ENCODE peak calls at places on chromosomes 1 and 21, in nine cellular contexts. N is iris pigment epithelial cell; A is frontal cortex; C is CD8-positive, alpha-beta T cell; I is tibial artery; T is AG09319; L is Daoy; Z is nucleus accumbens; G is BJ. Q is an unnamed sample.

GRCh38 chr21:41289431-41289830 is 27.2 kb upstream of the FAM3B start:
- DNase-seq in N (peak), A (no peak), C (no peak), I (no peak), T (no peak), L (no peak), Z (no peak), G (no peak), Q (no peak)

GRCh38 chr1:153612755-153613331 is at the start of gene S100A16:
- DNase-seq in N (peak), A (no peak), C (no peak), I (peak), T (peak), L (peak), Z (peak), G (no peak), Q (no peak)

GRCh38 chr1:91080650-91081049 is 58.8 kb upstream of the ZNF644 start:
- DNase-seq in N (no peak), A (no peak), C (no peak), I (no peak), T (no peak), L (peak), Z (no peak), G (no peak), Q (no peak)

GRCh38 chr1:6870571-6870970 is 85.3 kb downstream of the CAMTA1 start:
- DNase-seq in N (peak), A (no peak), C (no peak), I (no peak), T (no peak), L (no peak), Z (no peak), G (no peak), Q (no peak)

GRCh38 chr1:228171221-228171891 is 5.8 kb downstream of the IBA57 start:
- DNase-seq in N (no peak), A (no peak), C (no peak), I (no peak), T (no peak), L (no peak), Z (no peak), G (no peak), Q (no peak)

GRCh38 chr21:36773111-36773510 is 74.2 kb downstream of the SIM2 start:
- DNase-seq in N (peak), A (no peak), C (no peak), I (peak), T (peak), L (peak), Z (no peak), G (no peak), Q (no peak)

GRCh38 chr1:205424881-205425635 is 3.2 kb upstream of the LEMD1 start:
- DNase-seq in N (no peak), A (no peak), C (no peak), I (no peak), T (no peak), L (no peak), Z (no peak), G (no peak), Q (no peak)

GRCh38 chr1:212920895-212921294 is 29.4 kb upstream of the VASH2 start:
- DNase-seq in N (no peak), A (no peak), C (no peak), I (no peak), T (no peak), L (peak), Z (no peak), G (no peak), Q (no peak)

GRCh38 chr1:26210471-26210870 is 20.1 kb downstream of the CATSPER4 start:
- DNase-seq in N (no peak), A (no peak), C (no peak), I (no peak), T (no peak), L (no peak), Z (no peak), G (no peak), Q (no peak)

GRCh38 chr1:178169649-178170048 is 75.7 kb downstream of the RASAL2 start:
- DNase-seq in N (no peak), A (no peak), C (no peak), I (no peak), T (no peak), L (no peak), Z (no peak), G (no peak), Q (no peak)

GRCh38 chr1:28737245-28738137 is 751 bp downstream of the YTHDF2 start:
- DNase-seq in N (peak), A (peak), C (peak), I (no peak), T (no peak), L (peak), Z (no peak), G (no peak), Q (peak)

GRCh38 chr1:171898956-171899355 is 57.7 kb downstream of the DNM3 start:
- DNase-seq in N (no peak), A (peak), C (no peak), I (no peak), T (no peak), L (peak), Z (peak), G (no peak), Q (no peak)

GRCh38 chr1:233473549-233474204 is 140.2 kb upstream of the KCNK1 start:
- DNase-seq in N (no peak), A (no peak), C (no peak), I (no peak), T (no peak), L (no peak), Z (no peak), G (no peak), Q (no peak)

GRCh38 chr21:15060776-15061175 is 4.0 kb downstream of the NRIP1 start:
- DNase-seq in N (peak), A (no peak), C (no peak), I (no peak), T (no peak), L (peak), Z (no peak), G (no peak), Q (no peak)

GRCh38 chr1:175360016-175360415 is 167.4 kb upstream of the KIAA0040 start:
- DNase-seq in N (no peak), A (no peak), C (no peak), I (no peak), T (no peak), L (no peak), Z (no peak), G (no peak), Q (no peak)

GRCh38 chr1:107895403-107896181 is 69.4 kb downstream of the VAV3 start:
- DNase-seq in N (no peak), A (no peak), C (no peak), I (no peak), T (no peak), L (no peak), Z (no peak), G (no peak), Q (no peak)

GRCh38 chr21:25565272-25566199 is 41.7 kb downstream of the MRPL39 start:
- DNase-seq in N (no peak), A (no peak), C (no peak), I (no peak), T (no peak), L (no peak), Z (no peak), G (no peak), Q (no peak)

GRCh38 chr1:70436617-70437236 is 25.7 kb downstream of the CTH start:
- DNase-seq in N (peak), A (no peak), C (no peak), I (no peak), T (peak), L (no peak), Z (no peak), G (peak), Q (no peak)

GRCh38 chr21:43277481-43278351 is 108.9 kb downstream of the CRYAA start:
- DNase-seq in N (no peak), A (peak), C (no peak), I (no peak), T (no peak), L (no peak), Z (no peak), G (no peak), Q (no peak)